ENCODE peak calls at places on chromosomes 2 and 18, in five cellular contexts. One of them, this sample, is unnamed.
A peak's percentile ranks its signal among the peaks of the same experiment; 100 is the strongest.

GRCh38 chr2:233994191-233994590 is 56.3 kb upstream of the SPP2 start:
- DNase-seq in endodermal cell: no peak
- DNase-seq in colonic mucosa: no peak
- DNase-seq in HCT116: no peak
- DNase-seq in fibroblast of lung: no peak
- DNase-seq in this sample: no peak

GRCh38 chr18:57329856-57330255 is 22.5 kb upstream of the ST8SIA3 start:
- DNase-seq in endodermal cell: no peak
- DNase-seq in colonic mucosa: no peak
- DNase-seq in HCT116: no peak
- DNase-seq in fibroblast of lung: no peak
- DNase-seq in this sample: no peak

GRCh38 chr2:137910641-137911040 is 53.6 kb upstream of the HNMT start:
- DNase-seq in endodermal cell: no peak
- DNase-seq in colonic mucosa: no peak
- DNase-seq in HCT116: peak; percentile 8
- DNase-seq in fibroblast of lung: peak; percentile 14
- DNase-seq in this sample: no peak

GRCh38 chr18:33745396-33745795 is 167.4 kb downstream of the ASXL3 start:
- DNase-seq in endodermal cell: no peak
- DNase-seq in colonic mucosa: no peak
- DNase-seq in HCT116: no peak
- DNase-seq in fibroblast of lung: no peak
- DNase-seq in this sample: no peak

GRCh38 chr2:195322324-195322723 is 334.7 kb upstream of the SLC39A10 start:
- DNase-seq in endodermal cell: no peak
- DNase-seq in colonic mucosa: peak; percentile 70
- DNase-seq in HCT116: no peak
- DNase-seq in fibroblast of lung: peak; percentile 42
- DNase-seq in this sample: no peak

GRCh38 chr2:188132385-188132784 is 159.3 kb upstream of the GULP1 start:
- DNase-seq in endodermal cell: no peak
- DNase-seq in colonic mucosa: peak; percentile 19
- DNase-seq in HCT116: no peak
- DNase-seq in fibroblast of lung: no peak
- DNase-seq in this sample: no peak

GRCh38 chr2:134158295-134158694 is 95.6 kb upstream of the MGAT5 start:
- DNase-seq in endodermal cell: no peak
- DNase-seq in colonic mucosa: no peak
- DNase-seq in HCT116: no peak
- DNase-seq in fibroblast of lung: no peak
- DNase-seq in this sample: no peak

GRCh38 chr2:72367530-72368225 is 220.0 kb upstream of the CYP26B1 start:
- DNase-seq in endodermal cell: peak; percentile 71
- DNase-seq in colonic mucosa: peak; percentile 18
- DNase-seq in HCT116: peak; percentile 82
- DNase-seq in fibroblast of lung: peak; percentile 85
- DNase-seq in this sample: no peak

GRCh38 chr2:207530160-207531023 is 630 bp downstream of the CREB1 start:
- DNase-seq in endodermal cell: peak; percentile 65
- DNase-seq in colonic mucosa: peak; percentile 58
- DNase-seq in HCT116: no peak
- DNase-seq in fibroblast of lung: peak; percentile 25
- DNase-seq in this sample: peak; percentile 65

GRCh38 chr18:13308369-13308768 is 89.8 kb downstream of the LDLRAD4 start:
- DNase-seq in endodermal cell: no peak
- DNase-seq in colonic mucosa: no peak
- DNase-seq in HCT116: no peak
- DNase-seq in fibroblast of lung: no peak
- DNase-seq in this sample: peak; percentile 20

GRCh38 chr2:44929680-44930273 is 11.7 kb upstream of the SIX3 start:
- DNase-seq in endodermal cell: peak; percentile 88
- DNase-seq in colonic mucosa: no peak
- DNase-seq in HCT116: no peak
- DNase-seq in fibroblast of lung: no peak
- DNase-seq in this sample: no peak

DNA sequence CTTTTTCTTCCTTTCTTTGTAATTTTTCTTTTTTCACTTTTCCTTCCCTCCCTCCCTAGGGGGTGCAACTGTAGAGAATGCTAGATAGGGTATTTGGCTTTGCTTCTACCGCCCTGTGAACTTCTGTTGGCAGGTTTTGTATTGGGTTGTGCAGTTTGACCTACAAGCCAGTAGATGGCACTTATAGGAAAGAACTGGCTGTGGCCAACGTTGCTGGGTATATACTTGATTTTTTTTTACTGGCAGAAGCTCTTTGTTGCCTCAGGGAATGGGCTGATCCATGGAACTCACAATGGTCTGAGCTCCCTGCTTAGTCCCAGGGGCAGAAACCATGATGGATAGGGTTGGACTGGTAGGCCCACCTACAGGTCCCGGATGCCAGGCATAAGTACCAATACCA is 1019.5 kb upstream of the LRRTM1 start:
- DNase-seq in endodermal cell: peak; percentile 72
- DNase-seq in colonic mucosa: no peak
- DNase-seq in HCT116: peak; percentile 18
- DNase-seq in fibroblast of lung: no peak
- DNase-seq in this sample: no peak
- TF ChIP-seq CTCF in endodermal cell: peak; percentile 82
- TF ChIP-seq CTCF in colonic mucosa: no peak
- TF ChIP-seq CTCF in HCT116: peak; percentile 32
- TF ChIP-seq CTCF in fibroblast of lung: no peak
- TF ChIP-seq CTCF in this sample: peak; percentile 23

DNA sequence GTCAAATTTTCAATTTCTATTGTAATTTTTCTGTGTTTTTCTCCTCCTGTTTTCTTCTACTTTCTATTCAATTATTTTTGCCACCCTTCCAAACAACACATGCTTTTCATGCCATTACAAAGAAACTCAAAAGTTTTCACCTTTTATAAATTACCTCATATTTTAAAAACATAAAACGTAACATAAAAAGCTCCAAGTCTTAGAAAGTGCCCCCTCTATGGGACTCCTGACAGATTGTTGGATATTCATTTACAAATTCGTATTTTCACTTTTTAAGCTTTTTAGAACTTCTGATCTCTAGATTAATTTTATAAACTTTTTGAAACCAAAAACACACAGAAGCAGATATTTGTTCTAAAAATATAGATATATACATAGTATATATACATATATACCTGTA is 1.6 kb downstream of the COL5A2 start:
- DNase-seq in endodermal cell: no peak
- DNase-seq in colonic mucosa: no peak
- DNase-seq in HCT116: no peak
- DNase-seq in fibroblast of lung: no peak
- DNase-seq in this sample: no peak
- H3K27ac ChIP-seq in endodermal cell: no peak overlapping the region
- H3K27ac ChIP-seq in colonic mucosa: no peak overlapping the region
- H3K27ac ChIP-seq in HCT116: no peak overlapping the region
- H3K27ac ChIP-seq in fibroblast of lung: peak overlapping the region; percentile 76
- H3K27ac ChIP-seq in this sample: no peak overlapping the region

GRCh38 chr2:62873603-62874002 is 168.1 kb downstream of the EHBP1 start:
- DNase-seq in endodermal cell: no peak
- DNase-seq in colonic mucosa: no peak
- DNase-seq in HCT116: no peak
- DNase-seq in fibroblast of lung: no peak
- DNase-seq in this sample: no peak
- H3K9ac ChIP-seq in endodermal cell: no peak overlapping the region
- H3K9ac ChIP-seq in colonic mucosa: no peak overlapping the region
- H3K9ac ChIP-seq in HCT116: no peak overlapping the region
- H3K9ac ChIP-seq in fibroblast of lung: no peak overlapping the region
- H3K9ac ChIP-seq in this sample: no peak overlapping the region

GRCh38 chr2:145016711-145017110 is 496.8 kb upstream of the ZEB2 start:
- DNase-seq in endodermal cell: no peak
- DNase-seq in colonic mucosa: no peak
- DNase-seq in HCT116: no peak
- DNase-seq in fibroblast of lung: no peak
- DNase-seq in this sample: no peak
- TF ChIP-seq CTCF in endodermal cell: no peak
- TF ChIP-seq CTCF in colonic mucosa: no peak
- TF ChIP-seq CTCF in HCT116: no peak
- TF ChIP-seq CTCF in fibroblast of lung: no peak
- TF ChIP-seq CTCF in this sample: no peak

GRCh38 chr2:241948299-241948897 is 78.9 kb downstream of the RTP5 start:
- DNase-seq in endodermal cell: no peak
- DNase-seq in colonic mucosa: no peak
- DNase-seq in HCT116: no peak
- DNase-seq in fibroblast of lung: no peak
- DNase-seq in this sample: no peak

GRCh38 chr2:241947401-241947800 is 77.9 kb downstream of the RTP5 start:
- DNase-seq in endodermal cell: no peak
- DNase-seq in colonic mucosa: no peak
- DNase-seq in HCT116: no peak
- DNase-seq in fibroblast of lung: no peak
- DNase-seq in this sample: no peak

GRCh38 chr2:241948901-241949735 is 79.6 kb downstream of the RTP5 start:
- DNase-seq in endodermal cell: no peak
- DNase-seq in colonic mucosa: no peak
- DNase-seq in HCT116: no peak
- DNase-seq in fibroblast of lung: no peak
- DNase-seq in this sample: no peak

GRCh38 chr2:241947004-241947350 is 77.4 kb downstream of the RTP5 start:
- DNase-seq in endodermal cell: no peak
- DNase-seq in colonic mucosa: no peak
- DNase-seq in HCT116: no peak
- DNase-seq in fibroblast of lung: no peak
- DNase-seq in this sample: no peak

DNA sequence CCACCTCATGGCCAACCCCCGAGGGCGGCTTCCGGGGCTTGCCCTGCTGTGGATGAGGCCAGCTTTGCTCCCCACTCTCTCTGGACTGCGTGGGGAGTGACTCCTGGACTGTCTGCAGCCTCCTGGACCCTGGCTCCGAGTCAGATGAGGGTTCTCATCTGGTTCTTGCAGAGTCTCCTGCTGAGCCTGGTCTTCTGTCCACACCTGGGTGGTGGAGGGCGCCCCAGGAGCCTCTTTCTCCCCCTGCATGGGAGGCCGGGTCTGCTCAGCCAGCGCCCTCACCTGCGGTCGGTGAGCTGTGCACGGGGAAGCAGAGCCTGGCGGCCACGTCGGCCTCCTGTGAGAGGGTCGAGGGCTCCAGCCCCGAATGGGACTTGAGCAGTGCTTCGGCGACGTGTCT is 78.3 kb downstream of the RTP5 start:
- DNase-seq in endodermal cell: no peak
- DNase-seq in colonic mucosa: no peak
- DNase-seq in HCT116: no peak
- DNase-seq in fibroblast of lung: no peak
- DNase-seq in this sample: no peak
- H3K27ac ChIP-seq in endodermal cell: no peak overlapping the region
- H3K27ac ChIP-seq in colonic mucosa: no peak overlapping the region
- H3K27ac ChIP-seq in HCT116: no peak overlapping the region
- H3K27ac ChIP-seq in fibroblast of lung: no peak overlapping the region
- H3K27ac ChIP-seq in this sample: no peak overlapping the region

DNA sequence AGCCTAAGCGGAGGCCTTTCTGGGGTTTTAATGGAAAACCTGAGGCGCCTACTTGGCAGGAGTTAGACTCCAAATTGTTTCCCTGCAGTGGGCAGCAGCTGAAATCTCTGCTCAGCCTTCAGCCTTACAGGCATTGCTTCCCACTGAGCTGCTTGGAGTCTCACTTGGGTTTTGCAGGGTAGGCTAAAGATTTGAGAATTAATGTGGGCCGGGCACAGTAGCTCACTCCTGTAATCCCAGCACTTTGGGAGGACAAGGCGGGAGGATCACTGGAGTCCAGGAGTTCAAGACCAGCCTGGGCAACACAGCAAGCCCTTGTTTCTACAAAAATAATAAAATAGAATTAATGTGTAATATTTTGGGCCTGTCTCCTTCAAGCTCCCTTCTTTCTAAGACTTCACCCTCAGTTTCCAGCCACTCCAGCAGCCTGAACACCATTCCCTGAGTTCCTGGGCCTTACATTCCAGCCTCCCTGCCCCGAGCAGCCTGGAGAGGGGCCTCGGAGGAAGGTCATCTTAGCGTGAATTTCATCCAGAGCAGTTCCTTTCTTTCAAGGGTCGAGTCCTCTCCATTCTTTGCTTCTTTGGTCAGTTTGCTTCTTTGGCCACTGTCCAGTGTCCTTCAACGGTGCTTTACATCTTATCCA is 9.1 kb upstream of the RAB17 start:
- DNase-seq in endodermal cell: no peak
- DNase-seq in colonic mucosa: no peak
- DNase-seq in HCT116: no peak
- DNase-seq in fibroblast of lung: no peak
- DNase-seq in this sample: no peak
- H3K9ac ChIP-seq in endodermal cell: no peak overlapping the region
- H3K9ac ChIP-seq in colonic mucosa: no peak overlapping the region
- H3K9ac ChIP-seq in HCT116: no peak overlapping the region
- H3K9ac ChIP-seq in fibroblast of lung: no peak overlapping the region
- H3K9ac ChIP-seq in this sample: no peak overlapping the region

GRCh38 chr2:79393107-79393506 is 119.7 kb upstream of the CTNNA2 start:
- DNase-seq in endodermal cell: no peak
- DNase-seq in colonic mucosa: no peak
- DNase-seq in HCT116: no peak
- DNase-seq in fibroblast of lung: no peak
- DNase-seq in this sample: no peak

GRCh38 chr2:79393806-79394484 is 118.9 kb upstream of the CTNNA2 start:
- DNase-seq in endodermal cell: peak; percentile 86
- DNase-seq in colonic mucosa: no peak
- DNase-seq in HCT116: no peak
- DNase-seq in fibroblast of lung: peak; percentile 12
- DNase-seq in this sample: no peak

GRCh38 chr2:79389475-79389874 is 123.4 kb upstream of the CTNNA2 start:
- DNase-seq in endodermal cell: no peak
- DNase-seq in colonic mucosa: no peak
- DNase-seq in HCT116: no peak
- DNase-seq in fibroblast of lung: peak; percentile 6
- DNase-seq in this sample: no peak

GRCh38 chr2:79394485-79394859 is 118.4 kb upstream of the CTNNA2 start:
- DNase-seq in endodermal cell: no peak
- DNase-seq in colonic mucosa: no peak
- DNase-seq in HCT116: no peak
- DNase-seq in fibroblast of lung: no peak
- DNase-seq in this sample: no peak
- TF ChIP-seq CTCF in endodermal cell: no peak
- TF ChIP-seq CTCF in colonic mucosa: no peak
- TF ChIP-seq CTCF in HCT116: no peak
- TF ChIP-seq CTCF in fibroblast of lung: no peak
- TF ChIP-seq CTCF in this sample: no peak

DNA sequence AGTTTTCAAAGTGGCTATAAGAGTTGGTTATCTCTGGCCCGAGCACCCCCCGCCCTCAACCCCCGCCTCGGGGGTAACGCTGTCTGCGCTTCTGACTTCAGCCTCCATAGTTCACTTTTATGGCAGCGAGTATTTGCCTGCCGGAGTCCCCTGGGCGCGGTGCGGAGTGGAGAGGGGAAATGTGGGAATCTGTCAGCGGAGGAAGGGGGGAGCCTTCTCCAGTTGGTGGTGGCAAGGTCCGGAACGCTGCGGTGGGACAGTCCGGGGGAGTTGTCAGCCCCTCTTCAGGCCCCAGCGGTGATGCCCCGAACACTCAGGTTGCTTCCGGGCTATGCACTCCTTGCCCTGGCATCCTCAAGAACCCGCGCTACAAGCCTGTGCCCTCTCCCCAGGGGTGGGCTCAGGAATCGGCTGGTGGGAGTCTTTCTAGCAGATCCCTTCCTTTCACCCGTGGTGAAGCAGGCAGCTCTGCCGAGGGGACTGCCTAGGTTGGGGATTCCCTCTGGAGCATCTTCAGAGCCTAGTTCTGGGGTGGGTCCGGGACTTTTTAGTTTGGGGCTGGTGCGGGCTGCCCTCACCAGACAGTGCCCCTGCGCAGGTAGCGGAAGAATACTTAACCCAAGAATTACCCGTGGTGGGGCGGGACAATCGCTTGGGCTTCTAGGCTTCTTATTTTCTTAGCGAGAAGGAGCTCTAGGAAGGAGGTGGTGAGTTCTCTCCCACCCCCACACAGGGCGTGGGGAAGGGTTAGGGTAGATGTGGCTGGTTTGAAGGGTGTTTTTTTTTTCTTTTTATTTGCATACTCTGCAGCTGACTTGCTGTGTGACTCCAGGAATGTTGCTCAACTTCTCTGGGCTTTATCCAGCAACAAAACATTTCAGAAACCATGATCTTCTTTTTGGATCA is 1.6 kb downstream of the ATOH8 start:
- DNase-seq in endodermal cell: no peak
- DNase-seq in colonic mucosa: no peak
- DNase-seq in HCT116: no peak
- DNase-seq in fibroblast of lung: no peak
- DNase-seq in this sample: no peak
- H3K27ac ChIP-seq in endodermal cell: no peak overlapping the region
- H3K27ac ChIP-seq in colonic mucosa: no peak overlapping the region
- H3K27ac ChIP-seq in HCT116: no peak overlapping the region
- H3K27ac ChIP-seq in fibroblast of lung: peak overlapping the region; percentile 85
- H3K27ac ChIP-seq in this sample: no peak overlapping the region

This sample was measured in DND-41.